ENCODE peak calls at places on chromosomes 2 and 18, in five cellular contexts. One of them, this sample, is unnamed.

GRCh38 chr2:237090906-237091305 is 5.2 kb downstream of the COPS8 start:
- DNase-seq in neuronal stem cell: no peak
- DNase-seq in mesendoderm: no peak
- DNase-seq in IMR-90: peak
- DNase-seq in mesenchymal stem cell: peak
- DNase-seq in this sample: no peak

GRCh38 chr2:39483530-39483929 is 46.4 kb upstream of the MAP4K3 start:
- DNase-seq in neuronal stem cell: no peak
- DNase-seq in mesendoderm: no peak
- DNase-seq in IMR-90: peak
- DNase-seq in mesenchymal stem cell: no peak
- DNase-seq in this sample: no peak

GRCh38 chr2:68317971-68318685 is 1.6 kb downstream of the CNRIP1 start:
- DNase-seq in neuronal stem cell: no peak
- DNase-seq in mesendoderm: no peak
- DNase-seq in IMR-90: no peak
- DNase-seq in mesenchymal stem cell: no peak
- DNase-seq in this sample: no peak

GRCh38 chr2:210195066-210195852 is 24.1 kb upstream of the KANSL1L start:
- DNase-seq in neuronal stem cell: no peak
- DNase-seq in mesendoderm: peak
- DNase-seq in IMR-90: peak
- DNase-seq in mesenchymal stem cell: peak
- DNase-seq in this sample: peak

GRCh38 chr2:123913266-123913810 is 111.7 kb upstream of the CNTNAP5 start:
- DNase-seq in neuronal stem cell: no peak
- DNase-seq in mesendoderm: peak
- DNase-seq in IMR-90: no peak
- DNase-seq in mesenchymal stem cell: no peak
- DNase-seq in this sample: no peak

GRCh38 chr18:27838230-27838629 is 338.7 kb downstream of the CDH2 start:
- DNase-seq in neuronal stem cell: no peak
- DNase-seq in mesendoderm: no peak
- DNase-seq in IMR-90: no peak
- DNase-seq in mesenchymal stem cell: no peak
- DNase-seq in this sample: no peak

GRCh38 chr18:13558132-13558531 is 168.2 kb downstream of the FAM210A start:
- DNase-seq in neuronal stem cell: peak
- DNase-seq in mesendoderm: peak
- DNase-seq in IMR-90: peak
- DNase-seq in mesenchymal stem cell: peak
- DNase-seq in this sample: no peak

GRCh38 chr2:36403675-36404230 is 48.2 kb downstream of the CRIM1 start:
- DNase-seq in neuronal stem cell: no peak
- DNase-seq in mesendoderm: peak
- DNase-seq in IMR-90: peak
- DNase-seq in mesenchymal stem cell: peak
- DNase-seq in this sample: peak

GRCh38 chr18:43830905-43831304 is 553.6 kb upstream of the SYT4 start:
- DNase-seq in neuronal stem cell: no peak
- DNase-seq in mesendoderm: peak
- DNase-seq in IMR-90: no peak
- DNase-seq in mesenchymal stem cell: peak
- DNase-seq in this sample: no peak

GRCh38 chr2:63465633-63466032 is 122.6 kb downstream of the WDPCP start:
- DNase-seq in neuronal stem cell: no peak
- DNase-seq in mesendoderm: no peak
- DNase-seq in IMR-90: peak
- DNase-seq in mesenchymal stem cell: peak
- DNase-seq in this sample: no peak

GRCh38 chr2:63500398-63500797 is 87.9 kb downstream of the WDPCP start:
- DNase-seq in neuronal stem cell: no peak
- DNase-seq in mesendoderm: no peak
- DNase-seq in IMR-90: no peak
- DNase-seq in mesenchymal stem cell: no peak
- DNase-seq in this sample: no peak

GRCh38 chr2:197052371-197052770 is 125.9 kb upstream of the PGAP1 start:
- DNase-seq in neuronal stem cell: no peak
- DNase-seq in mesendoderm: no peak
- DNase-seq in IMR-90: no peak
- DNase-seq in mesenchymal stem cell: no peak
- DNase-seq in this sample: peak

GRCh38 chr18:59265246-59266018 is 7.8 kb downstream of the RAX start:
- DNase-seq in neuronal stem cell: no peak
- DNase-seq in mesendoderm: peak
- DNase-seq in IMR-90: no peak
- DNase-seq in mesenchymal stem cell: no peak
- DNase-seq in this sample: no peak

GRCh38 chr2:190916829-190917228 is 36.2 kb downstream of the GLS start:
- DNase-seq in neuronal stem cell: no peak
- DNase-seq in mesendoderm: no peak
- DNase-seq in IMR-90: no peak
- DNase-seq in mesenchymal stem cell: no peak
- DNase-seq in this sample: peak

GRCh38 chr18:13910501-13910900 is 4.8 kb downstream of the MC2R start:
- DNase-seq in neuronal stem cell: no peak
- DNase-seq in mesendoderm: no peak
- DNase-seq in IMR-90: no peak
- DNase-seq in mesenchymal stem cell: no peak
- DNase-seq in this sample: no peak

GRCh38 chr2:176136375-176137248 is 7.1 kb downstream of the HOXD8 start:
- DNase-seq in neuronal stem cell: no peak
- DNase-seq in mesendoderm: peak
- DNase-seq in IMR-90: no peak
- DNase-seq in mesenchymal stem cell: peak
- DNase-seq in this sample: no peak

GRCh38 chr2:200787351-200788128 is 24.2 kb upstream of the BZW1 start:
- DNase-seq in neuronal stem cell: no peak
- DNase-seq in mesendoderm: no peak
- DNase-seq in IMR-90: peak
- DNase-seq in mesenchymal stem cell: peak
- DNase-seq in this sample: peak

GRCh38 chr2:127389778-127390435 is 2.1 kb upstream of the MAP3K2 start:
- DNase-seq in neuronal stem cell: no peak
- DNase-seq in mesendoderm: no peak
- DNase-seq in IMR-90: no peak
- DNase-seq in mesenchymal stem cell: no peak
- DNase-seq in this sample: no peak

GRCh38 chr2:164826293-164827243 is 15.1 kb downstream of the COBLL1 start:
- DNase-seq in neuronal stem cell: no peak
- DNase-seq in mesendoderm: no peak
- DNase-seq in IMR-90: peak
- DNase-seq in mesenchymal stem cell: peak
- DNase-seq in this sample: peak

GRCh38 chr2:81576713-81577112 is 1272.2 kb upstream of the LRRTM1 start:
- DNase-seq in neuronal stem cell: no peak
- DNase-seq in mesendoderm: peak
- DNase-seq in IMR-90: no peak
- DNase-seq in mesenchymal stem cell: no peak
- DNase-seq in this sample: no peak

GRCh38 chr2:85756822-85757435 is 3.1 kb downstream of the ATOH8 start:
- DNase-seq in neuronal stem cell: no peak
- DNase-seq in mesendoderm: no peak
- DNase-seq in IMR-90: no peak
- DNase-seq in mesenchymal stem cell: no peak
- DNase-seq in this sample: no peak

GRCh38 chr2:64485961-64486360 is 32.0 kb downstream of the LGALSL start:
- DNase-seq in neuronal stem cell: no peak
- DNase-seq in mesendoderm: no peak
- DNase-seq in IMR-90: no peak
- DNase-seq in mesenchymal stem cell: peak
- DNase-seq in this sample: no peak

GRCh38 chr18:45874501-45875184 is 49.2 kb downstream of the SIGLEC15 start:
- DNase-seq in neuronal stem cell: no peak
- DNase-seq in mesendoderm: no peak
- DNase-seq in IMR-90: peak
- DNase-seq in mesenchymal stem cell: no peak
- DNase-seq in this sample: no peak

GRCh38 chr18:33673689-33674088 is 95.7 kb downstream of the ASXL3 start:
- DNase-seq in neuronal stem cell: no peak
- DNase-seq in mesendoderm: peak
- DNase-seq in IMR-90: no peak
- DNase-seq in mesenchymal stem cell: no peak
- DNase-seq in this sample: no peak

GRCh38 chr2:159030674-159031380 is 62.4 kb downstream of the TANC1 start:
- DNase-seq in neuronal stem cell: peak
- DNase-seq in mesendoderm: peak
- DNase-seq in IMR-90: peak
- DNase-seq in mesenchymal stem cell: peak
- DNase-seq in this sample: peak

GRCh38 chr2:73176205-73176880 is 26.0 kb upstream of the NOTO start:
- DNase-seq in neuronal stem cell: no peak
- DNase-seq in mesendoderm: peak
- DNase-seq in IMR-90: no peak
- DNase-seq in mesenchymal stem cell: peak
- DNase-seq in this sample: peak

DNA sequence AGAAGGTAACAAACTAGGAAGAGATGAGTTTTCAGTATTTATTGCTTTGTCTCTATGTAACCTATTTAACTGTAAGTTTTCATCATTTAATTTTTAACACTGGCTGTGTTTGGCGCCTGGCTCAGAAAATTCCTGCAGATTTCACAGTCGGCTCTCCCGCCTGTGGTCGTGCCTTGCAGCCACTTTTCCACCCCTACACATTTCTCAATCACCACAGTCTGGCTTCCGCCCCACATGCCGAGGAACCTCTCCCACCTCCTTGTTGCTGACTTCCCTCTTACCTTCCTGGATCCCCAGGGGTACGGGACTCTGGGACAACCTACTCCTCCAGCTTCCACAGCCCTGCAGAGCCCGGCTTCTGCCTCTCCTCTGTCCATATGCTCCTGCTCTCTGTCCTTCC is 41.6 kb upstream of the MGAT4A start:
- DNase-seq in neuronal stem cell: no peak
- DNase-seq in mesendoderm: no peak
- DNase-seq in IMR-90: no peak
- DNase-seq in mesenchymal stem cell: no peak
- DNase-seq in this sample: peak
- H4K8ac ChIP-seq in neuronal stem cell: no peak
- H4K8ac ChIP-seq in mesendoderm: no peak
- H4K8ac ChIP-seq in IMR-90: no peak
- H4K8ac ChIP-seq in mesenchymal stem cell: no peak
- H4K8ac ChIP-seq in this sample: no peak

GRCh38 chr2:157192445-157193423 is 64.8 kb upstream of the GALNT5 start:
- DNase-seq in neuronal stem cell: no peak
- DNase-seq in mesendoderm: peak
- DNase-seq in IMR-90: no peak
- DNase-seq in mesenchymal stem cell: no peak
- DNase-seq in this sample: no peak
- H3K4me3 ChIP-seq in neuronal stem cell: no peak
- H3K4me3 ChIP-seq in mesendoderm: no peak
- H3K4me3 ChIP-seq in IMR-90: no peak
- H3K4me3 ChIP-seq in mesenchymal stem cell: no peak
- H3K4me3 ChIP-seq in this sample: no peak

GRCh38 chr2:101778102-101778501 is 80.6 kb downstream of the MAP4K4 start:
- DNase-seq in neuronal stem cell: no peak
- DNase-seq in mesendoderm: no peak
- DNase-seq in IMR-90: no peak
- DNase-seq in mesenchymal stem cell: no peak
- DNase-seq in this sample: no peak
- H3K4me2 ChIP-seq in neuronal stem cell: no peak
- H3K4me2 ChIP-seq in mesendoderm: no peak
- H3K4me2 ChIP-seq in IMR-90: no peak
- H3K4me2 ChIP-seq in mesenchymal stem cell: no peak
- H3K4me2 ChIP-seq in this sample: no peak

DNA sequence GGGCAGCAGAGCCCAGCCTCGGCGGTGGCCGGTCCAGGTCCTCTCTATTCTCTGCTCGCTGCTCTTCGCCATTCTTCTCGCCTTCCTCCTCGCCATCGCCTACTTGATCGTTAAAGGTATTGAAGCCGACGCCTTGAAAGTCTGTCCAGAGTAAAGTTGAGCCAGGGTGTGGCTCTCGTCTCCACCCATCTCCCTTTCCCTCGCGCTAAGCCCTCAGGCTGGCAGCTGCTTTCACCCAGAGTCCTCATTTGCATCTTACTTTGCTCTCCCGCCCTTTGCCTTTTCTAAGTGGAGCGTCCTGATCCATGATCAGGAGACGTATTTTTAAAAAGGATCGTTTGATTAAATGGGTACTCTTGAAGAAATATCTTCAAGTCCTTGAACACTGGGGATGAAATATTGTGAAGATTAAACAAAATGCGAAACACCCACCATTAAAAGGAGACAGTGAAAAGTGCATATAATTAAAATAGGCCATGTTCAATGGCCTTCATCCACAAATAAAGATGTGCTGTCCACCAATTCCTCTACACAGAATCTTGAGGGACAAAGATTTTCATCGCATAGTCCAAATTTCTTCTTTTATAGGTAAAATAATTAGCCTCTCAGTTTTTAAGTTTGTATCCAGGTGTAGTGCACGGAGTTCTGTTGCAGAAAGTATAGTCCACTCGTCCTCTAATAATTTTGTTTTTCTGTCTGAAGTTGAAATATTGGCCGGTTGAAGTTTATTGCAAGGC is 657 bp downstream of the ARL6IP6 start:
- DNase-seq in neuronal stem cell: peak
- DNase-seq in mesendoderm: peak
- DNase-seq in IMR-90: no peak
- DNase-seq in mesenchymal stem cell: peak
- DNase-seq in this sample: peak
- H4K8ac ChIP-seq in neuronal stem cell: no peak
- H4K8ac ChIP-seq in mesendoderm: no peak
- H4K8ac ChIP-seq in IMR-90: peak
- H4K8ac ChIP-seq in mesenchymal stem cell: no peak
- H4K8ac ChIP-seq in this sample: peak

GRCh38 chr2:168149431-168149830 is 98.0 kb downstream of the STK39 start:
- DNase-seq in neuronal stem cell: no peak
- DNase-seq in mesendoderm: no peak
- DNase-seq in IMR-90: peak
- DNase-seq in mesenchymal stem cell: no peak
- DNase-seq in this sample: no peak

GRCh38 chr2:168155036-168155435 is 92.4 kb downstream of the STK39 start:
- DNase-seq in neuronal stem cell: no peak
- DNase-seq in mesendoderm: no peak
- DNase-seq in IMR-90: peak
- DNase-seq in mesenchymal stem cell: peak
- DNase-seq in this sample: no peak

GRCh38 chr2:168155680-168156079 is 91.7 kb downstream of the STK39 start:
- DNase-seq in neuronal stem cell: no peak
- DNase-seq in mesendoderm: no peak
- DNase-seq in IMR-90: peak
- DNase-seq in mesenchymal stem cell: no peak
- DNase-seq in this sample: peak

GRCh38 chr2:168156661-168157060 is 90.7 kb downstream of the STK39 start:
- DNase-seq in neuronal stem cell: no peak
- DNase-seq in mesendoderm: peak
- DNase-seq in IMR-90: peak
- DNase-seq in mesenchymal stem cell: peak
- DNase-seq in this sample: no peak

DNA sequence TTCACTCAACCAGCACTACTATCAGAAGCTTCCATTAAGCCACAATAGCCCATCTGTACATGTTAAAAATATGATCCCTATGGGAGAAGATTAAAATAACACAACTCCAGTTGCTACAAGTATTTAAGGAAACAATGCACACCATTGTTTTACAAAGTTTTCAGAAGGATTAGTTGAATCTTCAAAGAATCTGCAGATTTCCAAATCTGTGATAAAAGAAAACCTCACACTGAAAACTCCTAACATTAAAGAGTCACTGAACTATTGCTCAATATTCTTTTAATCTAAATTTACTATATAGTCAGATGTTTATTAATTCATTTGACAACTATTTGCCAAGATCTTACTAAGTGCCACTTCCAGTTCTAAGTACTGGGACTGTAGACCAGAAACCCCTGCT is 94.5 kb downstream of the STK39 start:
- DNase-seq in neuronal stem cell: no peak
- DNase-seq in mesendoderm: no peak
- DNase-seq in IMR-90: peak
- DNase-seq in mesenchymal stem cell: no peak
- DNase-seq in this sample: no peak
- H3K4me3 ChIP-seq in neuronal stem cell: no peak
- H3K4me3 ChIP-seq in mesendoderm: no peak
- H3K4me3 ChIP-seq in IMR-90: no peak
- H3K4me3 ChIP-seq in mesenchymal stem cell: no peak
- H3K4me3 ChIP-seq in this sample: no peak